ENCODE peak calls at places on chromosome X, in ten cellular contexts. Q is fibroblast of lung, V is heart left ventricle, P is AG10803, O is cardiac muscle cell, E is AG04450, Y is lower leg skin, W is astrocyte of the cerebellum, C is AG09309, Z is lower lobe of right lung. I is an unnamed sample.

GRCh38 chrX:121356139-121356849 is 308.9 kb downstream of the GLUD2 start:
- DNase-seq in Q (no peak), V (no peak), P (no peak), O (no peak), E (no peak), Y (no peak), W (no peak), C (no peak), Z (no peak), I (no peak)

GRCh38 chrX:134244043-134244442 is 7.1 kb downstream of the CCDC160 start:
- DNase-seq in Q (peak; percentile 62), V (no peak), P (no peak), O (peak; percentile 6), E (no peak), Y (no peak), W (peak; percentile 13), C (no peak), Z (no peak), I (no peak)

GRCh38 chrX:133655262-133655913 is 240.1 kb upstream of the GPC4 start:
- DNase-seq in Q (no peak), V (no peak), P (peak; percentile 27), O (peak; percentile 3), E (no peak), Y (no peak), W (no peak), C (no peak), Z (no peak), I (no peak)

GRCh38 chrX:102995316-102995715 is 58.2 kb downstream of the RAB40AL start:
- DNase-seq in Q (no peak), V (no peak), P (peak; percentile 2), O (no peak), E (no peak), Y (no peak), W (no peak), C (no peak), Z (no peak), I (no peak)

GRCh38 chrX:15221321-15221720 is 48.6 kb downstream of the ASB9 start:
- DNase-seq in Q (no peak), V (no peak), P (peak; percentile 17), O (no peak), E (no peak), Y (no peak), W (no peak), C (no peak), Z (no peak), I (no peak)

GRCh38 chrX:34656842-34657780 is at the start of gene TMEM47:
- DNase-seq in Q (peak; percentile 72), V (peak; percentile 81), P (peak; percentile 83), O (peak; percentile 81), E (peak; percentile 21), Y (peak; percentile 91), W (no peak), C (peak; percentile 28), Z (peak; percentile 72), I (no peak)

GRCh38 chrX:94831364-94831763 is 1157.4 kb downstream of the FAM133A start:
- DNase-seq in Q (no peak), V (no peak), P (peak; percentile 2), O (peak; percentile 6), E (no peak), Y (no peak), W (no peak), C (no peak), Z (no peak), I (no peak)

GRCh38 chrX:153767674-153768055 is 3.6 kb downstream of the PLXNB3 start:
- DNase-seq in Q (no peak), V (no peak), P (no peak), O (no peak), E (no peak), Y (no peak), W (no peak), C (no peak), Z (no peak), I (no peak)

GRCh38 chrX:154717824-154718223 is 33.1 kb downstream of the GAB3 start:
- DNase-seq in Q (peak; percentile 74), V (no peak), P (peak; percentile 62), O (peak; percentile 72), E (no peak), Y (no peak), W (peak; percentile 76), C (no peak), Z (no peak), I (no peak)

GRCh38 chrX:85995641-85996040 is 51.7 kb downstream of the CHM start:
- DNase-seq in Q (no peak), V (no peak), P (no peak), O (no peak), E (no peak), Y (no peak), W (no peak), C (no peak), Z (no peak), I (no peak)

GRCh38 chrX:68550193-68550592 is 51.3 kb downstream of the YIPF6 start:
- DNase-seq in Q (no peak), V (no peak), P (no peak), O (no peak), E (no peak), Y (no peak), W (no peak), C (no peak), Z (no peak), I (no peak)

GRCh38 chrX:138487866-138488265 is 223.7 kb downstream of the FGF13 start:
- DNase-seq in Q (no peak), V (no peak), P (no peak), O (no peak), E (no peak), Y (no peak), W (no peak), C (no peak), Z (no peak), I (no peak)

GRCh38 chrX:38882894-38883620 is 81.8 kb downstream of the MID1IP1 start:
- DNase-seq in Q (peak; percentile 71), V (no peak), P (peak; percentile 83), O (peak; percentile 41), E (peak; percentile 11), Y (no peak), W (peak; percentile 42), C (peak; percentile 71), Z (no peak), I (no peak)

GRCh38 chrX:128106630-128107029 is 54.4 kb upstream of the ACTRT1 start:
- DNase-seq in Q (no peak), V (no peak), P (no peak), O (no peak), E (no peak), Y (no peak), W (no peak), C (no peak), Z (no peak), I (no peak)

GRCh38 chrX:66677430-66677829 is 38.6 kb upstream of the EDA2R start:
- DNase-seq in Q (no peak), V (no peak), P (no peak), O (peak; percentile 62), E (no peak), Y (no peak), W (no peak), C (no peak), Z (no peak), I (no peak)

GRCh38 chrX:84186603-84187358 is 1.2 kb downstream of the RPS6KA6 start:
- DNase-seq in Q (peak; percentile 24), V (no peak), P (no peak), O (no peak), E (no peak), Y (no peak), W (no peak), C (no peak), Z (no peak), I (no peak)
- TF ChIP-seq CTCF in Q (no peak), V (no peak), P (peak; percentile 18), O (no peak), E (peak; percentile 19), Y (no peak), W (peak; percentile 4), C (no peak), Z (no peak), I (no peak)

GRCh38 chrX:10901290-10901633 is 209.9 kb upstream of the HCCS start:
- DNase-seq in Q (no peak), V (no peak), P (no peak), O (no peak), E (no peak), Y (no peak), W (no peak), C (no peak), Z (no peak), I (no peak)
- H3K4me3 ChIP-seq in Q (peak overlapping the region; percentile 10), V (no peak overlapping the region), P (no peak overlapping the region), O (no peak overlapping the region), E (no peak overlapping the region), Y (no peak overlapping the region), W (no peak overlapping the region), C (no peak overlapping the region), Z (no peak overlapping the region), I (no peak overlapping the region)

GRCh38 chrX:43741843-43742573 is 85.9 kb downstream of the MAOA start:
- DNase-seq in Q (peak; percentile 74), V (no peak), P (peak; percentile 10), O (peak; percentile 76), E (no peak), Y (peak; percentile 75), W (peak; percentile 19), C (no peak), Z (no peak), I (no peak)
- TF ChIP-seq CTCF in Q (no peak), V (no peak), P (no peak), O (no peak), E (no peak), Y (no peak), W (no peak), C (no peak), Z (no peak), I (no peak)

GRCh38 chrX:13165747-13166146 is 121.3 kb upstream of the FAM9C start:
- DNase-seq in Q (no peak), V (no peak), P (no peak), O (no peak), E (no peak), Y (no peak), W (no peak), C (no peak), Z (no peak), I (no peak)

GRCh38 chrX:13169688-13170087 is 125.3 kb upstream of the FAM9C start:
- DNase-seq in Q (no peak), V (no peak), P (no peak), O (no peak), E (no peak), Y (no peak), W (no peak), C (no peak), Z (no peak), I (no peak)

GRCh38 chrX:13167444-13168207 is 123.2 kb upstream of the FAM9C start:
- DNase-seq in Q (no peak), V (no peak), P (peak; percentile 69), O (peak; percentile 70), E (no peak), Y (no peak), W (no peak), C (peak; percentile 13), Z (no peak), I (no peak)

GRCh38 chrX:13170966-13171558 is 126.6 kb upstream of the FAM9C start:
- DNase-seq in Q (no peak), V (no peak), P (no peak), O (no peak), E (no peak), Y (no peak), W (no peak), C (no peak), Z (no peak), I (no peak)

DNA sequence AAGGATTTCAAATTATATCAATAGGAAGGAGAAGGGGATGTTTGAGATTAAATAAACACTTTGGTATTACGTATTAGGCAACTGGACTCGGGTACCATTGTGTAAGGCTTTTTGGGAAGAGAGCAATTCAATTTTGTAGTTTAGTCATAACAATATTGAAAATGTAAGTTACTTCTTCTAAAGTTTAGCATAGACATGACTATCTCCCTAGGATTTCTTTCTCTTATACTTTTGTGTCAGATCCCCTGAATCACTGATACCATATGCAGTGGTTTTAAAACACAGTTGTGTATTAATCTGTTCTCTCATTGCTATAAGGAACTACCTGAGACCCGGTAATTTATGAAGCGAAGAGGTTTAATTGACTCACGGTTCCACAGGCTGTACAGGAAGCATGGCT is 123.9 kb upstream of the FAM9C start:
- DNase-seq in Q (no peak), V (no peak), P (no peak), O (no peak), E (no peak), Y (no peak), W (no peak), C (no peak), Z (no peak), I (no peak)
- H3K4me3 ChIP-seq in Q (no peak overlapping the region), V (no peak overlapping the region), P (no peak overlapping the region), O (no peak overlapping the region), E (no peak overlapping the region), Y (no peak overlapping the region), W (no peak overlapping the region), C (no peak overlapping the region), Z (no peak overlapping the region), I (no peak overlapping the region)

I was measured in AG04449.